ENCODE peak calls at places on chromosomes 11 and 22, in eight cellular contexts. H is SK-N-SH; F is vagina; I is A549; M is heart right ventricle; B is K562; V is CD4-positive, CD25-positive, alpha-beta regulatory T cell; Z is kidney. X is an unnamed sample.

GRCh38 chr22:27435839-27436581 is 365.5 kb downstream of the MN1 start:
- DNase-seq in H (peak; percentile 78), F (no peak), I (no peak), M (peak; percentile 66), B (no peak), V (no peak), Z (peak; percentile 85), X (no peak)

GRCh38 chr11:123719452-123719851 is 22.0 kb downstream of the ZNF202 start:
- DNase-seq in H (no peak), F (no peak), I (no peak), M (no peak), B (no peak), V (no peak), Z (no peak), X (no peak)

GRCh38 chr11:46594383-46594718 is 528 bp upstream of the AMBRA1 start:
- DNase-seq in H (no peak), F (no peak), I (no peak), M (no peak), B (no peak), V (no peak), Z (no peak), X (no peak)

GRCh38 chr11:114290503-114291239 is 5.5 kb upstream of the NNMT start:
- DNase-seq in H (no peak), F (no peak), I (no peak), M (no peak), B (no peak), V (no peak), Z (no peak), X (no peak)

GRCh38 chr11:112693781-112694180 is 267.4 kb upstream of the NCAM1 start:
- DNase-seq in H (no peak), F (no peak), I (no peak), M (no peak), B (no peak), V (no peak), Z (no peak), X (no peak)

GRCh38 chr11:69076129-69076791 is 27.5 kb downstream of the TPCN2 start:
- DNase-seq in H (no peak), F (no peak), I (no peak), M (no peak), B (no peak), V (no peak), Z (no peak), X (peak; percentile 92)

GRCh38 chr22:49958961-49959781 is 1.4 kb upstream of the PIM3 start:
- DNase-seq in H (no peak), F (no peak), I (no peak), M (peak; percentile 32), B (peak; percentile 28), V (no peak), Z (peak; percentile 86), X (no peak)

GRCh38 chr11:65111537-65112225 is at the start of gene TM7SF2:
- DNase-seq in H (peak; percentile 98), F (no peak), I (peak; percentile 97), M (peak; percentile 96), B (peak; percentile 98), V (peak; percentile 92), Z (peak; percentile 99), X (peak; percentile 96)

GRCh38 chr11:78194490-78194889 is 5.8 kb downstream of the USP35 start:
- DNase-seq in H (no peak), F (no peak), I (no peak), M (no peak), B (no peak), V (no peak), Z (no peak), X (no peak)

GRCh38 chr22:46843691-46844297 is 81.3 kb downstream of the TBC1D22A start:
- DNase-seq in H (no peak), F (no peak), I (no peak), M (no peak), B (no peak), V (no peak), Z (no peak), X (no peak)

GRCh38 chr11:111841370-111842053 is 29.9 kb downstream of the ALG9 start:
- DNase-seq in H (peak; percentile 73), F (no peak), I (peak; percentile 52), M (peak; percentile 89), B (peak; percentile 92), V (peak; percentile 77), Z (peak; percentile 85), X (peak; percentile 35)

GRCh38 chr11:59545179-59546020 is 34.1 kb downstream of the OR4D9 start:
- DNase-seq in H (no peak), F (no peak), I (peak; percentile 76), M (no peak), B (peak; percentile 98), V (no peak), Z (no peak), X (no peak)

GRCh38 chr11:46315783-46316563 is 31.3 kb upstream of the DGKZ start:
- DNase-seq in H (no peak), F (no peak), I (no peak), M (peak; percentile 50), B (no peak), V (no peak), Z (no peak), X (no peak)

GRCh38 chr11:27315816-27316215 is 47.2 kb downstream of the CCDC34 start:
- DNase-seq in H (no peak), F (no peak), I (no peak), M (no peak), B (no peak), V (no peak), Z (no peak), X (no peak)

GRCh38 chr22:29115682-29116313 is 43.0 kb downstream of the KREMEN1 start:
- DNase-seq in H (no peak), F (no peak), I (no peak), M (no peak), B (no peak), V (no peak), Z (no peak), X (no peak)

GRCh38 chr11:70921804-70922203 is 330.6 kb downstream of the SHANK2 start:
- DNase-seq in H (no peak), F (no peak), I (no peak), M (no peak), B (no peak), V (no peak), Z (no peak), X (no peak)

GRCh38 chr11:70916321-70916720 is 336.1 kb downstream of the SHANK2 start:
- DNase-seq in H (no peak), F (no peak), I (no peak), M (no peak), B (no peak), V (no peak), Z (no peak), X (no peak)

GRCh38 chr11:70914496-70914895 is 337.9 kb downstream of the SHANK2 start:
- DNase-seq in H (no peak), F (no peak), I (no peak), M (no peak), B (no peak), V (no peak), Z (peak; percentile 6), X (no peak)

GRCh38 chr11:70915158-70915795 is 337.1 kb downstream of the SHANK2 start:
- DNase-seq in H (no peak), F (no peak), I (no peak), M (no peak), B (no peak), V (no peak), Z (peak; percentile 20), X (no peak)

DNA sequence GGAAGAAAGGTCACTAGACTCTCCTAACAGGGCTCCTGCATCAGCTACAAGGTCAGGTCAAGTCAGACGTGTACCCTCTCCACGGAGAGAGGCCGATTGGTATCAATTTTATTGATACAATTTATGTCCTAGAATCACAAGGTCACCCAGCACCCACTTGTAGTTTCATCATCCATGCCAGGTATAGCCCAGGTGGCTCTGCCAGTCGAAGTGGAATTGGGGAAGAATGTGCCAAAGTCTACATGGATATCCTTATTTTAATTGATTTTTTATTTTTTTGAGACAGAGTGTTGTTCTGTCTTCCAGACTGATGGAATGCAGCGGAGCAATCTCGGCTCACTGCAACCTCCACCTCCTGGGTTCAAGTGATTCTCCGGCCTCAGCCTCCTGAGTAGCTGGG is 334.1 kb downstream of the SHANK2 start:
- DNase-seq in H (no peak), F (no peak), I (no peak), M (no peak), B (no peak), V (no peak), Z (no peak), X (no peak)
- H3K27ac ChIP-seq in H (no peak overlapping the region), F (no peak overlapping the region), I (no peak overlapping the region), M (no peak overlapping the region), B (no peak overlapping the region), V (no peak overlapping the region), Z (no peak overlapping the region), X (no peak overlapping the region)

DNA sequence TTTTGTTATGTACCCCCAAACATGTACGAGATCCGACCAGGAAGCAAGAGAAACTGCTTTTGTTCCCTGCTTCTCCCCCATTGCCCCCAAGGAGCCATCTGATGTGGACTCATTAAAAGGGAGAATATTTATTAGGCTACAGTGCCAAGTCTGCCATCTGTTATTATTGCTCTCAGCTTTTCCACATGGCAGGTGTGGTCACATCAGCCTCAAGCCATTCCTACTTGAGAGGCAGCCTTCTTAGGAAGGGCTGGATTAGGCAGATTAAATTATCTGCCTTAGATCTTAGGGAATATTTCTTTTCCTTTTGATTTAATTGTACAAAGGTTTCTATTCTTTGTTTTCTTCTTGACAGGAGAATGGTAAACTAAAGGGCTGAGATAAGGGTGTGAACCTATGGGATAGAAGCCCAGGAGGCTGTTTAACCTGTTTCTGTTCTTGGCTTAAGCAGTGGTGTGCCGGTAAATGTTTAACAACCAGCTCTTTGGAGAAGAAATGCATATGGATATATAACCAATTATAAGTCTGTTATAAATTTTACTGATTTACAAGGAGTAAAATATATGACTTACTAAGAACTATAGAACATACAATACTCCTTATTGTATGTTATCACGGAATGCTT is 88.8 kb downstream of the PDHX start:
- DNase-seq in H (no peak), F (no peak), I (no peak), M (no peak), B (no peak), V (no peak), Z (no peak), X (no peak)
- H3K27ac ChIP-seq in H (no peak overlapping the region), F (no peak overlapping the region), I (peak overlapping the region; percentile 80), M (no peak overlapping the region), B (no peak overlapping the region), V (no peak overlapping the region), Z (no peak overlapping the region), X (no peak overlapping the region)

DNA sequence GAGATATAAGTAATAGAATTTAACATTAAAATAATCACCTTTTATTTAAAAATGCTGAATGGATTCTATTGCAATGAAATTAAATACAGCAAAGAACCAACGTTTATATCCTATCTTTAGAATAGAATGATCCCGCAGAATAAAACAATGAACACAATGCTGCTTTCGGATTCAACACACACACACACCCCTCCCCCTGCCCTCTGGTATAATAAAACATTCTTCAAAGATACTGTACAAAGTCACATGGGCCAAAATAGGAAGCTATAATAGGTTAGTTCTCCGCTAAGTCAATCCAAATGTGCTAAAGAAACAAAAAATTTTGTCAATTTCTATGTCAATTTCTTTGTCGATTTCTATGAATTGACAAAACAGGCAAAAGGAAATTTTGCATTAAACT is 47.1 kb downstream of the TMEM123 start:
- DNase-seq in H (no peak), F (no peak), I (no peak), M (no peak), B (no peak), V (no peak), Z (no peak), X (no peak)
- H3K27ac ChIP-seq in H (no peak overlapping the region), F (no peak overlapping the region), I (no peak overlapping the region), M (no peak overlapping the region), B (no peak overlapping the region), V (no peak overlapping the region), Z (no peak overlapping the region), X (no peak overlapping the region)

DNA sequence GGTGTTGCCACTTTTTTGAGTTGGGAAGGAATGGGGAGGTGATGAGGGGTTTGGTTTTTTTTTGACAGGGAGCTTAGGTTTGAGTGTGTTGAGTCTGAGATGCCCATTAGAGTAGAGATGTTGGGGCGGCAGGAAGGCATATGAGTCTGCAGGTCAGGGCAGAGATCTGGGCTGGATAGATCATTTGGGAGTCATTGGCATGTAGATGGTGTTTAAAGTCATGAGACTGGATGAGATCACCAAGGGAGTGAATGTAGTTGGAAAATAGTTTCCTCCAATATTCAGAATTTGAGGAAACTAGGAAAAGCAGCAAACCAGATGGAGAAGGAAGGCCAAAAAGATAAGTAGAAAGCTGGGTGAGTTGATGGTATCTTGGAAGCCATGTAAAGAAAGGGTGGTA is 2.1 kb upstream of the ANAPC15 start:
- DNase-seq in H (no peak), F (no peak), I (no peak), M (no peak), B (no peak), V (no peak), Z (no peak), X (no peak)
- H3K27ac ChIP-seq in H (no peak overlapping the region), F (no peak overlapping the region), I (no peak overlapping the region), M (no peak overlapping the region), B (no peak overlapping the region), V (no peak overlapping the region), Z (no peak overlapping the region), X (no peak overlapping the region)